ENCODE peak calls at places on chromosomes 6 and 20, in five cellular contexts. E is T-cell, X is NCI-H2081 treated with DMSO at 0.1 percent for 48 hours, K is left ventricle myocardium superior, G is GM04504. V is an unnamed sample.

GRCh38 chr20:33299111-33299603 is 16.1 kb downstream of the BPIFB1 start:
- DNase-seq in E (peak; percentile 71), X (no peak), K (peak; percentile 75), G (no peak), V (peak; percentile 93)

GRCh38 chr6:168343239-168344167 is 23.9 kb upstream of the DACT2 start:
- DNase-seq in E (no peak), X (no peak), K (no peak), G (no peak), V (no peak)

GRCh38 chr6:31734703-31735500 is 1.4 kb downstream of the CLIC1 start:
- DNase-seq in E (no peak), X (no peak), K (peak; percentile 51), G (peak; percentile 51), V (peak; percentile 77)

GRCh38 chr20:43755390-43755789 is 28.6 kb upstream of the GTSF1L start:
- DNase-seq in E (no peak), X (no peak), K (no peak), G (peak; percentile 29), V (no peak)

GRCh38 chr20:33648396-33649004 is 13.6 kb upstream of the C20orf144 start:
- DNase-seq in E (no peak), X (no peak), K (no peak), G (no peak), V (no peak)

GRCh38 chr6:13765570-13765969 is 48.8 kb downstream of the MCUR1 start:
- DNase-seq in E (no peak), X (no peak), K (no peak), G (no peak), V (no peak)

GRCh38 chr20:48772183-48772976 is 55.4 kb downstream of the PREX1 start:
- DNase-seq in E (no peak), X (no peak), K (peak; percentile 77), G (no peak), V (no peak)

GRCh38 chr6:152697634-152698033 is at the start of gene MYCT1:
- DNase-seq in E (no peak), X (no peak), K (no peak), G (no peak), V (no peak)

GRCh38 chr6:12785301-12785700 is 68.7 kb downstream of the PHACTR1 start:
- DNase-seq in E (no peak), X (no peak), K (no peak), G (no peak), V (peak; percentile 9)

GRCh38 chr6:45265246-45265645 is 62.9 kb upstream of the RUNX2 start:
- DNase-seq in E (no peak), X (no peak), K (no peak), G (no peak), V (no peak)

GRCh38 chr6:105628156-105628860 is 225.4 kb upstream of the PREP start:
- DNase-seq in E (no peak), X (no peak), K (no peak), G (no peak), V (no peak)

GRCh38 chr20:42102000-42102399 is 483.8 kb upstream of the CHD6 start:
- DNase-seq in E (no peak), X (no peak), K (no peak), G (no peak), V (no peak)

GRCh38 chr6:96963809-96964208 is 39.3 kb downstream of the KLHL32 start:
- DNase-seq in E (no peak), X (no peak), K (no peak), G (no peak), V (no peak)

GRCh38 chr6:117270960-117271507 is 5.7 kb downstream of the VGLL2 start:
- DNase-seq in E (no peak), X (no peak), K (no peak), G (no peak), V (no peak)

GRCh38 chr6:158978752-158979151 is 21.2 kb downstream of the RSPH3 start:
- DNase-seq in E (no peak), X (no peak), K (no peak), G (peak; percentile 16), V (no peak)

GRCh38 chr6:156776841-156777576 is at the start of gene ARID1B:
- DNase-seq in E (peak; percentile 78), X (no peak), K (peak; percentile 92), G (no peak), V (peak; percentile 65)

GRCh38 chr6:85574932-85575598 is 18.6 kb downstream of the SNX14 start:
- DNase-seq in E (no peak), X (no peak), K (no peak), G (peak; percentile 32), V (peak; percentile 4)

GRCh38 chr6:137659871-137660270 is 165.7 kb upstream of the OLIG3 start:
- DNase-seq in E (no peak), X (no peak), K (no peak), G (no peak), V (no peak)

GRCh38 chr6:73285674-73286283 is 22.8 kb upstream of the KHDC1 start:
- DNase-seq in E (no peak), X (no peak), K (no peak), G (no peak), V (no peak)

GRCh38 chr6:136994782-136995181 is 50.0 kb downstream of the IL20RA start:
- DNase-seq in E (no peak), X (peak; percentile 51), K (no peak), G (no peak), V (no peak)

GRCh38 chr6:67003844-67004243 is 1296.8 kb upstream of the EYS start:
- DNase-seq in E (no peak), X (no peak), K (no peak), G (no peak), V (no peak)

GRCh38 chr6:152004036-152004566 is 196.6 kb downstream of the ESR1 start:
- DNase-seq in E (no peak), X (no peak), K (no peak), G (no peak), V (no peak)

GRCh38 chr20:57526067-57526884 is 1.3 kb upstream of the CTCFL start:
- DNase-seq in E (peak; percentile 7), X (no peak), K (no peak), G (no peak), V (peak; percentile 48)

GRCh38 chr6:138410048-138410735 is 6.2 kb downstream of the HEBP2 start:
- DNase-seq in E (no peak), X (no peak), K (no peak), G (peak; percentile 31), V (no peak)

GRCh38 chr6:110738899-110739365 is 76.3 kb downstream of the CDK19 start:
- DNase-seq in E (no peak), X (no peak), K (no peak), G (no peak), V (peak; percentile 57)

GRCh38 chr20:1328680-1329330 is at the start of gene SDCBP2:
- DNase-seq in E (no peak), X (no peak), K (no peak), G (no peak), V (peak; percentile 74)